ENCODE peak calls at places on chromosomes 13 and 19, in seven cellular contexts. J is IMR-90, U is mesenchymal stem cell, V is neuronal stem cell, K is H9, W is trophoblast cell, N is H1. E is an unnamed sample.

GRCh38 chr19:33232656-33233055 is 7.0 kb upstream of the SLC7A10 start:
- DNase-seq in K (no peak), J (no peak), W (no peak), U (no peak), V (no peak), N (no peak), E (no peak)

GRCh38 chr13:77698211-77699058 is 948 bp downstream of the SLAIN1 start:
- DNase-seq in W (no peak), V (peak; percentile 36), U (peak; percentile 37), J (no peak), N (no peak), K (peak; percentile 57), E (peak; percentile 53)

GRCh38 chr13:28408235-28408848 is 86.6 kb downstream of the FLT1 start:
- DNase-seq in W (peak; percentile 38), J (no peak), K (no peak), V (no peak), U (peak; percentile 28), N (no peak), E (peak; percentile 68)

GRCh38 chr13:22369840-22370239 is 699.0 kb downstream of the FGF9 start:
- DNase-seq in U (no peak), J (no peak), N (peak; percentile 75), K (peak; percentile 63), W (no peak), V (no peak), E (peak; percentile 10)

GRCh38 chr13:94708031-94708571 is 4.2 kb downstream of the SOX21 start:
- DNase-seq in K (peak; percentile 80), J (no peak), W (no peak), V (peak; percentile 91), N (no peak), U (no peak), E (peak; percentile 75)

GRCh38 chr13:52736891-52737290 is 2.7 kb downstream of the CNMD start:
- DNase-seq in U (no peak), J (no peak), K (no peak), W (no peak), N (no peak), V (no peak), E (no peak)

GRCh38 chr13:51644649-51645048 is 60.4 kb downstream of the WDFY2 start:
- DNase-seq in W (no peak), K (no peak), V (no peak), J (peak; percentile 21), N (no peak), U (peak; percentile 87), E (peak; percentile 25)

GRCh38 chr13:110937511-110938303 is 22.8 kb upstream of the ANKRD10 start:
- DNase-seq in V (no peak), U (no peak), N (no peak), K (no peak), W (no peak), J (no peak), E (no peak)

GRCh38 chr13:98429977-98430785 is 146.7 kb downstream of the STK24 start:
- DNase-seq in J (no peak), V (no peak), U (peak; percentile 75), N (no peak), K (no peak), W (no peak), E (peak; percentile 56)

GRCh38 chr13:98427331-98427995 is 149.4 kb downstream of the STK24 start:
- DNase-seq in W (no peak), V (no peak), U (no peak), K (no peak), J (no peak), N (no peak), E (no peak)

GRCh38 chr13:98429081-98429480 is 147.8 kb downstream of the STK24 start:
- DNase-seq in U (no peak), N (no peak), V (no peak), K (no peak), W (no peak), J (no peak), E (no peak)

GRCh38 chr13:98429531-98429930 is 147.4 kb downstream of the STK24 start:
- DNase-seq in U (no peak), N (no peak), W (no peak), K (no peak), J (no peak), V (no peak), E (no peak)

GRCh38 chr13:98428256-98428966 is 148.5 kb downstream of the STK24 start:
- DNase-seq in U (no peak), V (no peak), K (no peak), J (peak; percentile 32), N (no peak), W (no peak), E (no peak)
- H3K4ac ChIP-seq in U (no peak overlapping the region), V (no peak overlapping the region), K (no peak overlapping the region), J (no peak overlapping the region), N (no peak overlapping the region), W (no peak overlapping the region), E (no peak overlapping the region)

GRCh38 chr19:38385804-38386257 is 2.0 kb downstream of the GGN start:
- DNase-seq in K (peak; percentile 76), N (no peak), V (no peak), U (no peak), W (no peak), J (no peak), E (no peak)
- H4K8ac ChIP-seq in K (no peak overlapping the region), N (peak overlapping the region; percentile 62), V (no peak overlapping the region), U (no peak overlapping the region), W (no peak overlapping the region), J (no peak overlapping the region), E (no peak overlapping the region)

DNA sequence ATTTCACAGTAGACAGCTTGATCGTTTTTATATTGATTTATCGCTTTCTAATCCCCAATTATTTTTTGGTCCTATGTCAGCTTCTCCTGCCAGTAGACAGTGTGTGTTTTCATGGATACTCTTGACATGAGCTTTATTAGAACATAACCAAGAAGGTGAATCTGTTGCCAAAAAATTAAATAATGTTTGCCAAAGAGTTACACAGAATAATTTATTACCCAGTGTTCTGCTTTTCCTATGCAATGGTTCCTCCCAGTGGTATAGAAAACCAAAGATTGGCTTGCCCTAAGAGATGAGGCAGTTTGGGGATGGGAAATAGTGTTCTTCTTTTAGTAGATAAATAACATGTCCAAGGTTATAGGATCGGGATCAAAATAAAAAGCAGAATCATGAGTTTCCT is 8.5 kb upstream of the FRY start:
- DNase-seq in U (no peak), N (no peak), J (no peak), K (no peak), W (no peak), V (no peak), E (no peak)
- H3K4ac ChIP-seq in U (no peak overlapping the region), N (no peak overlapping the region), J (no peak overlapping the region), K (no peak overlapping the region), W (no peak overlapping the region), V (no peak overlapping the region), E (no peak overlapping the region)

GRCh38 chr19:1453525-1454371 is 3.8 kb downstream of the APC2 start:
- DNase-seq in N (no peak), K (peak; percentile 63), V (no peak), U (no peak), J (no peak), W (no peak), E (no peak)

GRCh38 chr19:1451916-1452801 is 2.2 kb downstream of the APC2 start:
- DNase-seq in V (no peak), J (no peak), U (no peak), W (no peak), K (peak; percentile 75), N (no peak), E (no peak)

GRCh38 chr19:1450735-1451669 is 1.1 kb downstream of the APC2 start:
- DNase-seq in K (no peak), W (no peak), U (no peak), N (no peak), V (no peak), J (no peak), E (no peak)

GRCh38 chr19:1455002-1455335 is 5.0 kb downstream of the APC2 start:
- DNase-seq in W (no peak), N (no peak), U (no peak), K (no peak), J (no peak), V (no peak), E (no peak)

DNA sequence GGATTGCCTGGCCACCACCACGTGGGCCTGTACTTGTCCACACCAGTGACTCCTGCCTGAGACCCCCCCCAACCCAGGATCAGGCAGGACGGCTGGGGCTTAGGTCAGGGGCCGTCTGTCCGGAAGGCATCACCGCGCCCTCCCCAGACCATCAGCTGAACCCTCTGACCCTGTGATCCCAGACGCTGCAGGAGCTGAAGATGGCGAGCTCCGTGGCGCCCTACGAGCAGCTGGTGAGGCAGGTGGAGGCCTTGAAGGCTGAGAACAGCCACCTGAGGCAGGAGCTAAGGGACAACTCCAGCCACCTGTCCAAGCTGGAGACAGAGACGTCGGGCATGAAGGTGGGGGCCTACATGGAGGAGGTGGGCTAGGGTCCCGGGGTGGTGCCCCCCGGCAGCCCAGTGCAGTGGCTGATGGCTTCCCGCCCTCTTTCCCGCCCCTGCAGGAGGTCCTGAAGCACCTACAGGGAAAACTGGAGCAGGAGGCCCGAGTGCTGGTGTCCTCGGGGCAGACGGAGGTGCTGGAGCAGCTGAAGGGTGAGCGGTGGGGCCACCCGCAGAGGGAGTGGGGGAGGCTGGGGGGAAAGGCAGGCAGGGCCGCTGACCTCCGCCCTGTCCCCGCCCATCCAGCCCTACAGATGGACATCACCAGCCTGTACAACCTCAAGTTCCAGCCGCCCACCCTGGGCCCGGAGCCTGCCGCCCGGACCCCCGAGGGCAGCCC is 3.0 kb downstream of the APC2 start:
- DNase-seq in V (no peak), K (no peak), W (no peak), N (no peak), J (no peak), U (no peak), E (no peak)
- H4K8ac ChIP-seq in V (peak overlapping the region; percentile 48), K (no peak overlapping the region), W (no peak overlapping the region), N (peak overlapping the region; percentile 62), J (no peak overlapping the region), U (no peak overlapping the region), E (no peak overlapping the region)

GRCh38 chr19:1700733-1701663 is 48.6 kb upstream of the TCF3 start:
- DNase-seq in N (no peak), U (no peak), J (no peak), V (no peak), W (no peak), K (no peak), E (no peak)
- H3K4ac ChIP-seq in N (no peak overlapping the region), U (no peak overlapping the region), J (no peak overlapping the region), V (no peak overlapping the region), W (no peak overlapping the region), K (no peak overlapping the region), E (no peak overlapping the region)